ENCODE peak calls at places on chromosomes 13 and 19, in four cellular contexts. D is cardiac muscle cell, I is tibial nerve, N is heart right ventricle. W is an unnamed sample. For H3K36me3, the result is how much of the 10 kb centered on the place peaks cover.

GRCh38 chr13:61040180-61040579 is 375.5 kb downstream of the PCDH20 start:
- DNase-seq in D (no peak), I (no peak), N (no peak), W (no peak)

GRCh38 chr19:1492474-1493006 is 1.6 kb downstream of the REEP6 start:
- DNase-seq in D (no peak), I (no peak), N (no peak), W (peak)

GRCh38 chr19:54464624-54465266 is 1.2 kb upstream of the LENG9 start:
- DNase-seq in D (peak), I (peak), N (peak), W (peak)

GRCh38 chr13:76316998-76317527 is 569.1 kb downstream of the KCTD12 start:
- DNase-seq in D (no peak), I (no peak), N (no peak), W (no peak)

GRCh38 chr19:46372901-46373572 is 26.1 kb downstream of the PPP5C start:
- DNase-seq in D (peak), I (no peak), N (no peak), W (no peak)

GRCh38 chr13:106302011-106302410 is 233.5 kb downstream of the EFNB2 start:
- DNase-seq in D (no peak), I (no peak), N (no peak), W (no peak)

GRCh38 chr19:15374796-15375440 is 4.7 kb downstream of the AKAP8 start:
- DNase-seq in D (no peak), I (no peak), N (peak), W (peak)

GRCh38 chr19:14979498-14980255 is at the start of gene SLC1A6:
- DNase-seq in D (no peak), I (no peak), N (no peak), W (peak)

GRCh38 chr13:46831588-46832194 is 34.7 kb upstream of the ESD start:
- DNase-seq in D (peak), I (no peak), N (peak), W (no peak)

GRCh38 chr19:47421844-47422395 is 2.6 kb upstream of the MEIS3 start:
- DNase-seq in D (no peak), I (no peak), N (no peak), W (peak)

GRCh38 chr19:1259206-1259872 is 9.8 kb upstream of the CIRBP start:
- DNase-seq in D (peak), I (peak), N (peak), W (peak)

GRCh38 chr13:108155185-108156106 is 59.9 kb downstream of the LIG4 start:
- DNase-seq in D (peak), I (peak), N (peak), W (peak)

GRCh38 chr13:41054212-41054877 is 7.0 kb upstream of the WBP4 start:
- DNase-seq in D (peak), I (no peak), N (no peak), W (no peak)

DNA sequence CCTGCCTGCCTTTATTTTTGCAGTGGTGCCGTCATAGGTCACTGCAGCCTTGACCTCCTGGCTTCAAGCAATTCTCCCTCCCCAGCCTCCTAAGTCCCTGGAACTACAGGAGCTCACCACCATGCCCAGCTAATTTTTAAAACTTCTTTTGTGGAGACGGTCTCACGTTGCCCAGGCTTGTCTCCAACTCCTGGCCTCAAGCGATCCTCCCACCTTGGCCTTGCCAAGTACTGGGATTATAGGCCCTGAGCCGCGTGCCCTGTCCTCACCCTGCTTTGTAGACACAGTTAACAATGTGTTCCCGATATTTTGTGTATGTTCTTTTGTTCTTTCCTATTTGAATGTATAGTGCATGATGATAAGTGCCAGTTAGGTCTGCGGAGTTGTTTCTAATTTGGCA is 9.7 kb upstream of the WTIP start:
- DNase-seq in D (no peak), I (no peak), N (no peak), W (no peak)
- H3K36me3 ChIP-seq in D (under half), I (half or more), N (under half), W (under half)

GRCh38 chr13:97749174-97749573 is 204.3 kb upstream of the IPO5 start:
- DNase-seq in D (peak), I (no peak), N (no peak), W (no peak)
- TF ChIP-seq CTCF in D (peak), I (no peak), N (no peak), W (no peak)

GRCh38 chr13:110496281-110496680 is 65.2 kb downstream of the RAB20 start:
- DNase-seq in D (no peak), I (no peak), N (no peak), W (no peak)
- H3K36me3 ChIP-seq in D (under half), I (half or more), N (under half), W (under half)

GRCh38 chr19:3513198-3514140 is 7.4 kb downstream of the FZR1 start:
- DNase-seq in D (no peak), I (no peak), N (peak), W (peak)
- TF ChIP-seq CTCF in D (no peak), I (no peak), N (no peak), W (no peak)

DNA sequence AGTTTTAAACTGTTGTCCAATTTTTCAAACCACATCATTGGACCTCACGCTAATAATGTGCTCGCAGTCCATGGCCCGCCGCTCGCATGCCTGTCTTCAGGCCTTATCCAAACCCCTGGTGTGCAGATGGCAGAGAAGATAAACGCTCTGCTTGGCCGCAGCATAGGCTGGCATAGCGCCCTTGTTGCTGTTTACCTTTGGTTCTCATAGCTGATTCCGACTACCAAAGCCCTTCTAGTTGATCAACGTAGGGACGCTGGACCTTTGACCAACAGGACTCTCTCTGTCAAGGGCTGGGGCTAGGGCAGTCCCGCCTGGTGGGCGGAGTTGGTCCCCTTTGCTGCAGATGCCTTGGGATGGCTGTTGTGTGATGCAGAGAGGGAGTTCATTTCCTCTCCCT is 23.4 kb upstream of the QTRT1 start:
- DNase-seq in D (no peak), I (no peak), N (no peak), W (no peak)
- H3K36me3 ChIP-seq in D (half or more), I (half or more), N (under half), W (half or more)

DNA sequence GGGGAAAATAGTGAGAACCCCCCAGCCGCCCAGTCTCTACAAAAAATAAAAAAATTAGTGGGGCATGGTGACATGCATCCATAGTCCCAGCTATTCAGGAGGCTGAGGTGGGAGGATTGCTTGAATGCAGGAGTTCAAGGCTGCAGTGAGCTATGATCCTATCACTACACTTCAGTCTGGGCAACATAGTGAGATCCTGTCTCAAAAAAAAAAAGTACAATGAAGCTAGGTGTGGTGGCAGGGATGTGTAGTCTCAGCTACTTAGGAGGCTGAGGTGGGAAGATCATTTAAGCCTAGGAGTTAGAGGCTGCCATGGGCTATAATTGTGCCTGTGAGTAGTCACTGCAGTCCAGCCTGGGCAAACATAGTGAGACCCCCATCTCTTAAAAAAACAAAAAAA is 8.9 kb downstream of the PCCA start:
- DNase-seq in D (no peak), I (no peak), N (no peak), W (no peak)
- TF ChIP-seq CTCF in D (no peak), I (no peak), N (no peak), W (no peak)

DNA sequence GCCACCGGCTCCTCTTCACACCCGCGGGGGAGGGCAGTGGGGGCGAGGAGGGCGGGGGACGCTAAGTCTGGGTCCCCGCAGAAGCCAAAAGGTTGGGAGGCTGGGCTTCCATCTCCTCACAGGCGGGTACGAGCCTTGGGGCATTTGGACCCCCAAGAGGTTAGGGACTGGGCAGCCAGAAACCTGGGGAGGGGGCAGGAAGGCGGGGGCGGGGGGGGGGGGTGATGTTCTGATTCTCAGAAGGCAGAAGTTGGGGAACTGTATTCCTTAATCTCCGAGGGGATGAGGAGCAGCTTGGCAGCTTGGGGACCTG is 5.1 kb downstream of the BCL3 start:
- DNase-seq in D (no peak), I (no peak), N (no peak), W (no peak)
- H3K36me3 ChIP-seq in D (under half), I (under half), N (under half), W (under half)

GRCh38 chr19:28289294-28290063 is 923.5 kb downstream of the UQCRFS1 start:
- DNase-seq in D (peak), I (no peak), N (no peak), W (peak)
- TF ChIP-seq CTCF in D (no peak), I (no peak), N (no peak), W (no peak)